ENCODE peak calls at places on chromosomes 13 and 19, in ten cellular contexts. Z, Y, K, V, U, F, C, O, E and M are unnamed samples.

GRCh38 chr19:54325194-54325621 is 12.2 kb upstream of the LILRA5 start:
- DNase-seq in U (peak; percentile 71), V (no peak), O (peak; percentile 22), F (no peak), Y (no peak), Z (peak; percentile 4), E (peak; percentile 9), C (peak; percentile 53), K (peak; percentile 30), M (peak; percentile 14)

GRCh38 chr19:46916971-46917370 is 56.2 kb downstream of the ARHGAP35 start:
- DNase-seq in K (no peak), Y (no peak), V (no peak), O (no peak), Z (no peak), E (no peak), C (no peak), F (no peak), U (no peak), M (no peak)

GRCh38 chr13:41813426-41813825 is 147.5 kb downstream of the VWA8 start:
- DNase-seq in K (no peak), U (peak; percentile 53), O (no peak), Z (no peak), E (no peak), C (no peak), F (no peak), V (no peak), Y (no peak), M (peak; percentile 61)

GRCh38 chr13:67438465-67438864 is 208.3 kb upstream of the PCDH9 start:
- DNase-seq in U (peak; percentile 4), V (no peak), E (no peak), Z (peak; percentile 36), F (no peak), C (no peak), K (no peak), Y (no peak), O (peak; percentile 2), M (no peak)

GRCh38 chr19:29477831-29478577 is 47.8 kb upstream of the VSTM2B start:
- DNase-seq in F (no peak), O (no peak), U (no peak), Z (no peak), V (no peak), K (no peak), C (no peak), Y (no peak), E (no peak), M (no peak)

GRCh38 chr13:98533912-98534311 is 43.0 kb downstream of the STK24 start:
- DNase-seq in V (no peak), E (no peak), F (no peak), K (no peak), U (no peak), C (no peak), O (no peak), Z (no peak), Y (no peak), M (no peak)

GRCh38 chr13:27965740-27966640 is 3.1 kb downstream of the CDX2 start:
- DNase-seq in E (no peak), U (no peak), C (no peak), F (no peak), O (no peak), V (no peak), Z (no peak), Y (no peak), K (no peak), M (no peak)

GRCh38 chr13:28297341-28297740 is 159.0 kb downstream of the PAN3 start:
- DNase-seq in Z (no peak), O (no peak), V (peak; percentile 5), Y (no peak), E (no peak), C (peak; percentile 44), F (no peak), K (no peak), U (no peak), M (no peak)